ENCODE peak calls at places on chromosome 2, in eight cellular contexts. W is C1 segment of cervical spinal cord, N is AG08395, S is PC-9, X is GM12865, E is NCI-H446 treated with DMSO at 0.1 percent for 48 hours, C is H1, L is astrocyte. I is an unnamed sample.

GRCh38 chr2:96204836-96205235 is 3.8 kb downstream of the STARD7 start:
- DNase-seq in W (no peak), N (no peak), S (no peak), X (no peak), E (no peak), C (no peak), L (no peak), I (no peak)

GRCh38 chr2:235577404-235578330 is 83.8 kb downstream of the AGAP1 start:
- DNase-seq in W (peak), N (peak), S (no peak), X (no peak), E (no peak), C (no peak), L (peak), I (no peak)

GRCh38 chr2:102522890-102523289 is 49.9 kb downstream of the SLC9A4 start:
- DNase-seq in W (no peak), N (no peak), S (no peak), X (no peak), E (no peak), C (no peak), L (no peak), I (no peak)

GRCh38 chr2:45930396-45930792 is 278.9 kb downstream of the PRKCE start:
- DNase-seq in W (no peak), N (peak), S (no peak), X (no peak), E (no peak), C (no peak), L (peak), I (peak)

GRCh38 chr2:128435576-128436497 is 117.2 kb upstream of the HS6ST1 start:
- DNase-seq in W (no peak), N (no peak), S (no peak), X (no peak), E (peak), C (no peak), L (no peak), I (peak)

GRCh38 chr2:45452866-45453265 is 158.2 kb downstream of the SRBD1 start:
- DNase-seq in W (no peak), N (peak), S (no peak), X (no peak), E (no peak), C (no peak), L (peak), I (peak)

GRCh38 chr2:241265506-241265905 is 50.0 kb downstream of the HDLBP start:
- DNase-seq in W (no peak), N (no peak), S (no peak), X (no peak), E (no peak), C (no peak), L (no peak), I (peak)

GRCh38 chr2:200411831-200412230 is 98.0 kb downstream of the KCTD18 start:
- DNase-seq in W (no peak), N (no peak), S (peak), X (no peak), E (no peak), C (no peak), L (peak), I (no peak)

GRCh38 chr2:157376041-157376440 is 50.4 kb upstream of the ERMN start:
- DNase-seq in W (no peak), N (no peak), S (no peak), X (no peak), E (no peak), C (no peak), L (no peak), I (no peak)

GRCh38 chr2:179250084-179250483 is 14.5 kb downstream of the SESTD1 start:
- DNase-seq in W (no peak), N (no peak), S (no peak), X (no peak), E (no peak), C (no peak), L (no peak), I (no peak)

GRCh38 chr2:195595825-195596224 is 61.2 kb upstream of the SLC39A10 start:
- DNase-seq in W (no peak), N (no peak), S (no peak), X (no peak), E (no peak), C (no peak), L (no peak), I (no peak)

GRCh38 chr2:11006191-11006590 is 94.5 kb downstream of the KCNF1 start:
- DNase-seq in W (no peak), N (no peak), S (no peak), X (no peak), E (no peak), C (no peak), L (no peak), I (no peak)

GRCh38 chr2:235844561-235844960 is 323.6 kb downstream of the GBX2 start:
- DNase-seq in W (no peak), N (no peak), S (no peak), X (no peak), E (no peak), C (no peak), L (no peak), I (no peak)

GRCh38 chr2:32963941-32964340 is 17.2 kb downstream of the LTBP1 start:
- DNase-seq in W (no peak), N (no peak), S (no peak), X (no peak), E (no peak), C (no peak), L (peak), I (peak)

GRCh38 chr2:214226061-214226460 is 184.8 kb upstream of the VWC2L start:
- DNase-seq in W (no peak), N (no peak), S (no peak), X (no peak), E (no peak), C (no peak), L (peak), I (no peak)

GRCh38 chr2:76268928-76269327 is 558.2 kb upstream of the GCFC2 start:
- DNase-seq in W (no peak), N (no peak), S (no peak), X (no peak), E (peak), C (no peak), L (peak), I (no peak)

GRCh38 chr2:120979921-120980320 is 244.3 kb downstream of the GLI2 start:
- DNase-seq in W (no peak), N (no peak), S (no peak), X (no peak), E (no peak), C (no peak), L (no peak), I (peak)

GRCh38 chr2:10668402-10669012 is 21.3 kb downstream of the NOL10 start:
- DNase-seq in W (no peak), N (peak), S (peak), X (peak), E (no peak), C (no peak), L (peak), I (no peak)